ENCODE peak calls at places on chromosomes 13 and 19, in ten cellular contexts. H is endothelial cell of umbilical vein, P is ascending aorta, U is GM23338, T is heart left ventricle, J is uterus, N is stomach, B is breast epithelium, V is OCI-LY7, G is Panc1. X is an unnamed sample. For H3K36me3, the result is how much of the 10 kb centered on the place peaks cover.

GRCh38 chr13:80059789-80060188 is 281.1 kb downstream of the SPRY2 start:
- DNase-seq in H (no peak), P (no peak), U (no peak), T (no peak), J (no peak), N (no peak), B (no peak), V (no peak), G (no peak), X (no peak)

GRCh38 chr13:40064723-40065122 is 409.3 kb downstream of the COG6 start:
- DNase-seq in H (peak), P (no peak), U (no peak), T (no peak), J (peak), N (no peak), B (no peak), V (no peak), G (no peak), X (no peak)

GRCh38 chr13:73168993-73169401 is 110.2 kb downstream of the KLF5 start:
- DNase-seq in H (no peak), P (no peak), U (no peak), T (no peak), J (no peak), N (peak), B (peak), V (no peak), G (no peak), X (no peak)

GRCh38 chr13:104085611-104086010 is 1019.4 kb upstream of the SLC10A2 start:
- DNase-seq in H (no peak), P (no peak), U (no peak), T (no peak), J (no peak), N (no peak), B (no peak), V (no peak), G (no peak), X (no peak)

GRCh38 chr19:8445488-8446001 is 770 bp downstream of the HNRNPM start:
- DNase-seq in H (peak), P (no peak), U (peak), T (peak), J (peak), N (peak), B (peak), V (peak), G (no peak), X (peak)

GRCh38 chr13:75704942-75705320 is 68.8 kb downstream of the LMO7 start:
- DNase-seq in H (no peak), P (no peak), U (peak), T (no peak), J (no peak), N (peak), B (peak), V (no peak), G (no peak), X (peak)

GRCh38 chr13:31236211-31236786 is 36.5 kb downstream of the B3GLCT start:
- DNase-seq in H (peak), P (no peak), U (peak), T (no peak), J (peak), N (no peak), B (no peak), V (peak), G (no peak), X (no peak)

GRCh38 chr13:98133949-98134348 is 8.9 kb upstream of the FARP1 start:
- DNase-seq in H (no peak), P (no peak), U (no peak), T (no peak), J (no peak), N (no peak), B (no peak), V (no peak), G (no peak), X (no peak)

GRCh38 chr13:22121340-22121739 is 450.5 kb downstream of the FGF9 start:
- DNase-seq in H (no peak), P (no peak), U (no peak), T (no peak), J (no peak), N (no peak), B (no peak), V (no peak), G (no peak), X (no peak)

GRCh38 chr13:41017153-41017552 is 2.0 kb downstream of the ELF1 start:
- DNase-seq in H (peak), P (no peak), U (no peak), T (no peak), J (no peak), N (peak), B (peak), V (peak), G (no peak), X (no peak)

GRCh38 chr13:68234278-68234677 is 1004.1 kb upstream of the PCDH9 start:
- DNase-seq in H (peak), P (no peak), U (peak), T (no peak), J (no peak), N (no peak), B (no peak), V (no peak), G (no peak), X (no peak)

GRCh38 chr13:88840085-88840484 is 1168.9 kb downstream of the SLITRK5 start:
- DNase-seq in H (no peak), P (no peak), U (no peak), T (no peak), J (no peak), N (no peak), B (no peak), V (no peak), G (no peak), X (no peak)

GRCh38 chr19:48443731-48444128 is 2.1 kb upstream of the GRWD1 start:
- DNase-seq in H (no peak), P (no peak), U (peak), T (no peak), J (no peak), N (no peak), B (no peak), V (no peak), G (no peak), X (peak)
- H3K4me3 ChIP-seq in H (no peak), P (peak), U (peak), T (peak), J (no peak), N (peak), B (no peak), V (no peak), G (no peak), X (peak)

GRCh38 chr19:38706792-38707511 is 37.3 kb downstream of the CAPN12 start:
- DNase-seq in H (peak), P (no peak), U (peak), T (no peak), J (no peak), N (no peak), B (no peak), V (no peak), G (no peak), X (no peak)
- H3K36me3 ChIP-seq in H (under half), P (half or more), U (under half), T (half or more), J (under half), N (half or more), B (under half), V (half or more), G (half or more), X (half or more)

DNA sequence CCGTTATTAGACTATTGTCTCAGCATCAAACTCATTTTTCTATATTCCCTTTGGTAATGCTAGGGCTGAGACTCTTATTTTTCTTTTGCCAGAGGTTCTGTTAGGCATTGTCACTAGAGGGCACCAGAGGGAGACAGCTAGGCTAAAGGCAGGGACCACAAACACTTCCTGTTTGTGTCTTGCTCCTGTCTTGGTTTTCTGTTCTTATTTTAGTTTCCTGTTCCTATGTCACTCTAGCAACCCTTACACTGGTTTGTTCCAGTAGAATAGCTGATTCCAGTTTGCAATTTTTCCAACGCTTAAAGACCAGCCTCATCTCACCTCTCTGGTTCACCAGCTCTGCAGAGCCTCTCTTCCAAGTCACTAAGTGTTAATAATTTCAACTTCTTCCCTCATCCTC is 772.0 kb downstream of the DIAPH3 start:
- DNase-seq in H (peak), P (no peak), U (peak), T (peak), J (peak), N (peak), B (no peak), V (peak), G (peak), X (no peak)
- TF ChIP-seq CTCF in H (peak), P (peak), U (peak), T (peak), J (peak), N (no peak), B (no peak), V (peak), G (peak), X (peak)

GRCh38 chr19:1154731-1155351 is 19.2 kb downstream of the SBNO2 start:
- DNase-seq in H (peak), P (peak), U (no peak), T (peak), J (peak), N (peak), B (peak), V (no peak), G (no peak), X (no peak)
- H3K4me3 ChIP-seq in H (no peak), P (peak), U (no peak), T (peak), J (peak), N (peak), B (peak), V (no peak), G (no peak), X (no peak)

DNA sequence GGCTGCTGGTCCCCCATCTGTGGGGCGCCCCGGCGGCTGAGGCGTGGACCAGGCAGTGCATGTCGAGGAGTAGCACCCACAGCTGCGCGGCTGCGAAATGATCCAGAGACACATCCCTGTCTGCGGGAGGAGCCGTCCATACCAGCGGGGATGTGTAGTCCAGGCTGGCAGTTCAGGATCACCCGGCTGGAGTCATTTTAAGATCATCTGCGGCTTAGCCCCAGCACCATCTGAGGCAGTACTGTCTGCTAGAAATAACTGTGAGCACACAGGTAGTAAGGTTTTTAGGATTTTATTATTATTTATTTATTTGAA is 3.1 kb downstream of the ADAT3 start:
- DNase-seq in H (no peak), P (no peak), U (no peak), T (no peak), J (no peak), N (no peak), B (no peak), V (no peak), G (no peak), X (no peak)
- H3K36me3 ChIP-seq in H (under half), P (under half), U (under half), T (under half), J (under half), N (under half), B (under half), V (under half), G (under half), X (under half)

DNA sequence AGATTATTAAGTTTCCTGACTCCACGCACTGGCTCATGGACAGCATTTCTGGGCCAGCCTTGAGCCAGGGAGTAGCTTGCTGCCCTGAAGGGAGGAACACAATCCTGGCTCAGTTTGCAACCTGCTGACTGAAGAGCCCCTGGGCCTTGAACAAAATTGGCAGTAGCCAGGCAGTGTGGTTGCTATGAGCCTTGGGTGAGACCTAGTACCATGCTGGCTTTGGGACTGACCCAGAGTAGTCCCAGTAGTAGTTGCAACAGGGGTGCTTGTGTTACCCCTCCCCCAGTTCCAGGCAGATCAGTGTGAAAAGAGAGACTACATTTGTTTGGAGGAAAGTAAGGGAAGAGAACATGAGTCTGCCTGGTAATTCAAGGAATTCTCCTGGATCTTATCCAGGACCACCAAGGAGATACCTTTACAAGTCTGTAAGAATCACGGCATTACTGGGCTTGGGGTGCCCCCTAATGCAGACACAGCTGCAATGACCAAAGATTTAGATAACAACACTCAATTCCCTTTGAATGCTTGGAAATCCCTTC is 22.0 kb downstream of the ITGBL1 start:
- DNase-seq in H (peak), P (no peak), U (peak), T (no peak), J (no peak), N (no peak), B (peak), V (no peak), G (no peak), X (no peak)
- TF ChIP-seq CTCF in H (peak), P (no peak), U (peak), T (no peak), J (no peak), N (no peak), B (no peak), V (no peak), G (peak), X (no peak)

GRCh38 chr19:29945017-29945416 is 3.0 kb downstream of the URI1 start:
- DNase-seq in H (no peak), P (no peak), U (no peak), T (no peak), J (no peak), N (no peak), B (no peak), V (no peak), G (no peak), X (no peak)

GRCh38 chr19:29942404-29943261 is 594 bp downstream of the URI1 start:
- DNase-seq in H (peak), P (no peak), U (peak), T (peak), J (peak), N (peak), B (no peak), V (peak), G (no peak), X (peak)

GRCh38 chr19:29945433-29945832 is 3.4 kb downstream of the URI1 start:
- DNase-seq in H (no peak), P (no peak), U (no peak), T (no peak), J (no peak), N (no peak), B (no peak), V (no peak), G (no peak), X (no peak)

GRCh38 chr19:29943615-29944014 is 1.6 kb downstream of the URI1 start:
- DNase-seq in H (no peak), P (no peak), U (no peak), T (no peak), J (no peak), N (no peak), B (no peak), V (no peak), G (no peak), X (no peak)

DNA sequence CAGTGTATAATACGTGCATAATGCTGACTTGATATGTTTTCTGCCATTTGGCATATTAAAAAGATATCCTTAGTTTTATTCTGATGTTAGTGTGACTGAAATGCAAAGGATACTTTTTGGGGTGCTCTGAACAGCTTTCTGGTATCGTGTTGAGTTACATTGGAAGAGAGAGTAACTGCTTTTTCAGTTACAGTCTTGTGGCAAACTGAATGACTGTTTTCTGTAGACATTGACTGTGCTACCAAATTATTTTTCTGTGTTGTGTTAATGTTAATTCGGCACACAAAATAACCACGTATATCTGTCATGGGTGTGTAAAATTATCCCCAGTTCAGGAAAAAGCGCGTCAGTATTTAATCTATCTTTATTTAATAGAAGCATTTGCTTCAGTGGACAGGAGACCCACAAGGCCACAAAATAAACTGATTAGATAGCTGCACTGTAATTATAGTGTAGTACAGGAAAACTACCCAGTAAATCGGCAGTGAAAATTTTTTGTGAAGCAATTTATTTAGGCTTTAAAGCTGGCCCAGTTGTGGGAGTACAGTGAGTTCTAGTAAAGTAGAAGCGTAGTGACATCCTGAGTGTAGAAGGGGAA is 2.5 kb downstream of the URI1 start:
- DNase-seq in H (no peak), P (no peak), U (no peak), T (no peak), J (no peak), N (no peak), B (no peak), V (no peak), G (no peak), X (no peak)
- H3K4me3 ChIP-seq in H (no peak), P (peak), U (no peak), T (no peak), J (peak), N (peak), B (no peak), V (peak), G (no peak), X (no peak)